ENCODE peak calls at places on chromosomes 5 and 9, in four cellular contexts. L, U, P and J are unnamed samples.

GRCh38 chr5:40960027-40960426 is 50.7 kb downstream of the C7 start:
- DNase-seq in L (no peak), U (no peak), P (no peak), J (no peak)

GRCh38 chr9:135463140-135463539 is 16.4 kb upstream of the PPP1R26 start:
- DNase-seq in L (peak; percentile 86), U (no peak), P (peak; percentile 63), J (no peak)

GRCh38 chr5:158953929-158954534 is 145.7 kb downstream of the EBF1 start:
- DNase-seq in L (no peak), U (no peak), P (no peak), J (no peak)

GRCh38 chr9:37511006-37511714 is 25.4 kb downstream of the POLR1E start:
- DNase-seq in L (no peak), U (no peak), P (no peak), J (no peak)

GRCh38 chr5:120062515-120062917 is 401.6 kb upstream of the PRR16 start:
- DNase-seq in L (no peak), U (peak; percentile 31), P (peak; percentile 8), J (no peak)

GRCh38 chr5:10695055-10695649 is 65.9 kb downstream of the DAP start:
- DNase-seq in L (peak; percentile 82), U (peak; percentile 75), P (peak; percentile 69), J (peak; percentile 53)

GRCh38 chr5:179152941-179153340 is 92.8 kb downstream of the ZNF354C start:
- DNase-seq in L (no peak), U (no peak), P (no peak), J (no peak)

GRCh38 chr9:5422276-5422675 is 15.4 kb downstream of the PLGRKT start:
- DNase-seq in L (no peak), U (no peak), P (no peak), J (no peak)

GRCh38 chr5:172642926-172643325 is 1.9 kb downstream of the NEURL1B start:
- DNase-seq in L (no peak), U (no peak), P (no peak), J (no peak)

GRCh38 chr5:35618297-35618636 is 604 bp downstream of the SPEF2 start:
- DNase-seq in L (no peak), U (no peak), P (no peak), J (no peak)

GRCh38 chr5:59042201-59042600 is 459.3 kb downstream of the RAB3C start:
- DNase-seq in L (peak; percentile 73), U (peak; percentile 63), P (peak; percentile 92), J (no peak)

GRCh38 chr5:95818181-95819147 is 4.1 kb downstream of the GLRX start:
- DNase-seq in L (no peak), U (no peak), P (no peak), J (no peak)

GRCh38 chr5:14267166-14267838 is 124.2 kb downstream of the TRIO start:
- DNase-seq in L (no peak), U (no peak), P (no peak), J (no peak)

GRCh38 chr9:91037511-91038482 is 236.2 kb downstream of the SYK start:
- DNase-seq in L (peak; percentile 69), U (peak; percentile 86), P (peak; percentile 92), J (no peak)

GRCh38 chr5:140563554-140563953 is 844 bp downstream of the APBB3 start:
- DNase-seq in L (no peak), U (no peak), P (no peak), J (no peak)

GRCh38 chr5:52743529-52743928 is 44.2 kb upstream of the ITGA1 start:
- DNase-seq in L (no peak), U (no peak), P (no peak), J (no peak)

GRCh38 chr5:123285122-123286011 is 137.8 kb downstream of the CEP120 start:
- DNase-seq in L (no peak), U (peak; percentile 30), P (peak; percentile 25), J (no peak)

GRCh38 chr5:156758012-156758791 is 91.9 kb upstream of the PPP1R2B start:
- DNase-seq in L (no peak), U (no peak), P (no peak), J (no peak)

DNA sequence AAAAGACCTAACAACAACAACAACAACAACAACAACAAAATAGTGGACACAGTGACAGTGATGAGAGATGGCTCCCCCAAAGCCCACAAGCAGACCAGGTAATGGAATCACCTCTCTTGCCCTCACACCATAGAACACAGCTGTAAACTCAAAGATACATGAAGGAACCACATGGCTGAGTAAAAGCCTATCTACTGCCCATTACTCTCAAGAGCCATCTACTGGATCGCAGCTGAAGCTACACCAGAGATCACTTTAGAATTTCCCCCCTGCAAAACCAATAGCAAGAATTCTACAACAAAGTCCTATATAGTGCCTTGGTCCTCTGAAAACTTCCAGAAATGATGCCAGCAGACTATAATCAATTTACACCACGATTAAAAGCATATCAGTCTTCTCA is 1537.6 kb upstream of the CDH9 start:
- DNase-seq in L (no peak), U (peak; percentile 25), P (peak; percentile 6), J (no peak)
- TF ChIP-seq CTCF in L (no peak), U (peak; percentile 40), P (peak; percentile 19), J (peak; percentile 22)

GRCh38 chr5:31809037-31809910 is 170.3 kb downstream of the PDZD2 start:
- DNase-seq in L (peak; percentile 82), U (peak; percentile 79), P (peak; percentile 75), J (peak; percentile 85)
- TF ChIP-seq CTCF in L (peak; percentile 84), U (peak; percentile 76), P (peak; percentile 85), J (peak; percentile 88)

GRCh38 chr5:72656756-72657513 is 149.7 kb upstream of the ZNF366 start:
- DNase-seq in L (no peak), U (no peak), P (no peak), J (no peak)

GRCh38 chr5:72654231-72654630 is 147.0 kb upstream of the ZNF366 start:
- DNase-seq in L (no peak), U (no peak), P (no peak), J (no peak)

GRCh38 chr5:72658161-72658560 is 151.0 kb upstream of the ZNF366 start:
- DNase-seq in L (no peak), U (no peak), P (no peak), J (no peak)

GRCh38 chr5:72658767-72659540 is 151.7 kb upstream of the ZNF366 start:
- DNase-seq in L (no peak), U (no peak), P (peak; percentile 20), J (no peak)

DNA sequence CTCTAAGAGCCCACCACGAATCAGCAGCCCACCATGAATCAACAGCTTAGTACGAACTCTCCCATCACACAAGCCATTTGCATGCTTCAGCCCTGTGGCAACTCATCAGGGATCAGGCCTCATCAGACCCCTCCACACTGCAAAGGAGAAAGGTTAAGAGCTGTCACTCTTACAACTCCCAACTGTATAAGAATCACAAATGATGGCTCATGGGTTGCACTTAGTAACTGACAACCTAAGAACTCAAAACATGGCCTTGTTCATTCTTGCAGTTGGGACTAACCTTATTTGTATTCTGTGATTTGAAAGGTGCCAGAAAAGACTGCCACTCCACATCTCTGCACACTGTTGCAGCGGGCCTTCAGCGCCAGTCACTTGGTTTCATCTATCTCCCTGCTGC is 149.1 kb upstream of the ZNF366 start:
- DNase-seq in L (no peak), U (no peak), P (no peak), J (no peak)
- TF ChIP-seq CTCF in L (no peak), U (no peak), P (no peak), J (no peak)

GRCh38 chr9:131872702-131873101 is 132.8 kb upstream of the RAPGEF1 start:
- DNase-seq in L (no peak), U (no peak), P (no peak), J (no peak)

GRCh38 chr9:131870156-131870555 is 130.3 kb upstream of the RAPGEF1 start:
- DNase-seq in L (no peak), U (no peak), P (no peak), J (no peak)

GRCh38 chr9:131873361-131873760 is 133.5 kb upstream of the RAPGEF1 start:
- DNase-seq in L (no peak), U (no peak), P (no peak), J (peak; percentile 88)

GRCh38 chr9:131873891-131874440 is 134.1 kb upstream of the RAPGEF1 start:
- DNase-seq in L (no peak), U (no peak), P (no peak), J (no peak)

GRCh38 chr9:131872006-131872405 is 132.1 kb upstream of the RAPGEF1 start:
- DNase-seq in L (no peak), U (no peak), P (no peak), J (no peak)
- TF ChIP-seq CTCF in L (no peak), U (peak; percentile 7), P (peak; percentile 11), J (no peak)